ENCODE peak calls at places on chromosome 12, in five cellular contexts. Y is CD8-positive, alpha-beta memory T cell; Q is heart left ventricle; R is cardiac muscle cell; W is body of pancreas. L is an unnamed sample. For H3K4me1 and H3K9me3, the result is how much of the 10 kb centered on the place peaks cover.

GRCh38 chr12:92608418-92609091 is 94.2 kb upstream of the PLEKHG7 start:
- DNase-seq in R (peak), Y (peak), W (no peak), Q (no peak), L (peak)

GRCh38 chr12:92208613-92209121 is 63.0 kb upstream of the BTG1 start:
- DNase-seq in W (no peak), Q (no peak), R (peak), Y (peak), L (peak)

GRCh38 chr12:6945613-6946012 is 1.8 kb downstream of the C12orf57 start:
- DNase-seq in R (no peak), Q (peak), W (no peak), Y (no peak), L (no peak)

GRCh38 chr12:110354172-110354780 is 49.2 kb downstream of the ANAPC7 start:
- DNase-seq in Y (no peak), Q (no peak), W (no peak), R (peak), L (no peak)

GRCh38 chr12:27513155-27513824 is 10.7 kb upstream of the PPFIBP1 start:
- DNase-seq in R (no peak), Q (no peak), W (no peak), Y (no peak), L (no peak)

GRCh38 chr12:116982721-116983502 is 72.2 kb downstream of the FBXW8 start:
- DNase-seq in Q (no peak), Y (no peak), R (peak), W (no peak), L (no peak)

GRCh38 chr12:2654311-2654710 is 140.5 kb upstream of the FKBP4 start:
- DNase-seq in Q (no peak), Y (no peak), W (no peak), R (no peak), L (no peak)

GRCh38 chr12:69653703-69654102 is 43.0 kb upstream of the LRRC10 start:
- DNase-seq in Q (no peak), R (peak), W (no peak), Y (no peak), L (no peak)

GRCh38 chr12:78036889-78037288 is 206.2 kb downstream of the NAV3 start:
- DNase-seq in Y (no peak), R (no peak), W (no peak), Q (peak), L (no peak)

GRCh38 chr12:95017482-95017881 is 14.0 kb upstream of the NDUFA12 start:
- DNase-seq in R (no peak), Y (no peak), W (no peak), Q (no peak), L (no peak)

GRCh38 chr12:124514996-124515932 is 52.1 kb downstream of the NCOR2 start:
- DNase-seq in R (no peak), Y (no peak), W (no peak), Q (peak), L (no peak)

GRCh38 chr12:68619541-68619940 is 8.8 kb downstream of the RAP1B start:
- DNase-seq in R (no peak), Y (no peak), Q (no peak), W (no peak), L (no peak)

GRCh38 chr12:68623059-68623458 is 12.4 kb downstream of the RAP1B start:
- DNase-seq in Y (no peak), Q (no peak), R (no peak), W (no peak), L (no peak)

GRCh38 chr12:68620528-68620927 is 9.8 kb downstream of the RAP1B start:
- DNase-seq in Y (no peak), W (no peak), R (no peak), Q (no peak), L (no peak)

GRCh38 chr12:68622250-68622649 is 11.6 kb downstream of the RAP1B start:
- DNase-seq in Y (no peak), R (peak), W (no peak), Q (no peak), L (no peak)

DNA sequence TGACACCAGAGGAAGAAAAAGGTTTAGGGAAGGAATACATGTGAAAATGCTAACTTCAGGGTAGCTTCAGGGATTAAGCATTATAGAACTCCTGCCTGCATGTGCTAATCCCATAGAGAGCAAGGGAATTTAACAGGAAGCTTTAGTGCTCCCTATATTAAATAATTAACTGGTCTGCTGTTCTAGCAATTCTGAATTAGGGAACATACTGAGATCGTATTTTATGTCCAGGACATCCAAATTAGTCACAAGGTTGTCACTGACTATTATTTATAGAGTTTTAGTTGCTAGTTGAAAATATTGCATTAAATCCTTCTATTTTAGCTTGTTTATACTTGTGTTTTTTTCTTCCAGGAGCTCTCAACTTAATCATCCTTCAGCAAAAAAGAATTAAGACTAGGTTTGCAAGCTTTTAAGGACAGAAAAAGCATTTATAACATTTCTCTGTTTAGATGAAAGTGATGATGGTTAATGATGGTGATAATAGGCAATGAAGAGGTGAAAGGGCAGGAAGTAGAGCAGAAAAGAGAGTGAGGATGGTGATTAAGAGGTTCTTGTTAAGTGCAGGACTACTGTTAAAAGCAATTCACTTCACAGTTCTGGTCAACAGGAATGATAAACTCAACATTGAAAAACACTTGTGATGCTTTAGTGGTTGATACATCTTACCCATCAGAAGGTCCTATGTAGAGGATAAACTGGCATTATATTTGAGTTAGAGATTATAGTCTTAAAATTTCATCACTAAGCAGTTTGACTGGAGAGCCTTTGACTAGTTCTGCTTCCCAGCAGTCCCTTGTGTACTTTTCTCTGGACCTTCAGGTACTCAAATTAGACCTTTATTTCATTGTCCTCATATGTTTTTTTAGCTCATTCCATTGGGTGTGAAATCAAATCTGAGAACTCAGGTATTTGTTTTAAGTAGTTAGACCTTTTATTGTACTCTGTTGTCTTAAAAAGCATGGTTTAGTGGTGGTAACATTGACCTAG is 10.7 kb downstream of the RAP1B start:
- DNase-seq in Y (no peak), R (no peak), Q (no peak), W (no peak), L (no peak)
- H3K4me1 ChIP-seq in Y (half or more), R (under half), Q (under half), W (half or more), L (under half)

GRCh38 chr12:90122716-90123115 is 414.1 kb upstream of the ATP2B1 start:
- DNase-seq in Q (no peak), W (no peak), R (no peak), Y (no peak), L (no peak)
- H3K9me3 ChIP-seq in Q (under half), W (under half), R (under half), Y (under half), L (under half)

DNA sequence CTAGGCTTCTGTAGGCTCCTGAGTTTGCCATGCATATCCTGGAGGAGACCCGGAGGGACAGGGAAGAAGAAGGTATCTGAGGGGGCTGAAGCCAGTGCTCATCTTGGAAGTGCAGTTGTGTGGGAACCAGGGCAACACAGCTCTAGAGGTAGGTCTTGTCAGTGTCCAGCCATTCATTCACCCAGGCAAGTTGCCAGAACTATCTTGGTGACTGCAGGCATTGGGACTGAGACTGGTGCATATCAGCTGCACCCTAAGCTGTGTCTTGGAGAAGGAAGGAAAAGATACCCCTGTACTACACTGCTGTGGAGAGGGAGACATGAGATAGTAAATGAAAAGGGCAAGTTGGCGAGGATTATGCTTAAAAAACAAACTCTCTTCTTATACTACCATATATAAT is 4.9 kb upstream of the WIF1 start:
- DNase-seq in Q (no peak), R (no peak), W (no peak), Y (no peak), L (no peak)
- H3K4me3 ChIP-seq in Q (no peak), R (no peak), W (no peak), Y (no peak), L (no peak)

DNA sequence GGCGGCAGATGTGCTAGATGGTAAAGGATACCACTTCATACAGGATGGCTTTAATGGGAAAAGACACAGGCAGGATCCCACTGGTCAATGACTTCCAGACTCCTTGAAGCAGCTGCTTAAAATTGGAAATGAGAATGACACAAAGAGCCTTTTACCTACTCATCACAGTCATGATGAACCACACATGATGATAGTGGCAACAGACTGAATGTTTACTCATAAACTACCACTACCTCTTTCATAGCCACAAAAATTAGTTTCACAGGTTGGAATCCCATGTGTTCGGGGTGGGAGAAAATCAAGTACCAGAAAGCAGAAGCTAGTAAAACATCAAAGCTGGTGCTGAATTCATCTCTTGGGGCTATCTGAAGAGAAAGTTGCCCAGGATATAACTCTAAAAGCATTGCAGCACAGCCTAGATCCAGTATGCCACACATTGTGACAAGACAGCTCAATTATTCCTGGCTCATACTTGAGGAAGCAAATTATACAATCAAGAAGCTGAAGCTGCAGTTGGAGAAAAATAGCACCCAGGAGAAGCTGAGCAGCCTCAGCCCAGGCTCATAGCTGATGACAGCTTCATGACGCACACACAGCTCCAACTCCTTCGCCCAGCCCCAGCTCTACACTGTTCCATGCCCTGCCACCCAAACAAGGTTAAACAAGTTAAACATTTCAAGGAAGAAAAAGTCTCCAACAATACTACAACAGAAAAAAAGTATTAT is 29.0 kb upstream of the C12orf50 start:
- DNase-seq in Y (no peak), R (peak), Q (peak), W (no peak), L (no peak)
- H3K4me1 ChIP-seq in Y (under half), R (under half), Q (under half), W (under half), L (under half)

L was measured in colonic mucosa.